ENCODE peak calls at places on chromosomes 7 and 10, in nine cellular contexts. One of them, this sample, is unnamed. For H3K36me3, the result is how much of the 10 kb centered on the place peaks cover.

GRCh38 chr7:159141159-159141558 is 3.5 kb downstream of the VIPR2 start:
- DNase-seq in endodermal cell: peak
- DNase-seq in left ventricle myocardium inferior: no peak
- DNase-seq in suprapubic skin: peak
- DNase-seq in neural progenitor cell: peak
- DNase-seq in OCI-LY7: no peak
- DNase-seq in body of pancreas: no peak
- DNase-seq in stomach: peak
- DNase-seq in cardiac muscle cell: no peak
- DNase-seq in this sample: peak

GRCh38 chr7:1134951-1135350 is 25.0 kb downstream of the ZFAND2A start:
- DNase-seq in cardiac muscle cell: no peak
- DNase-seq in stomach: no peak
- DNase-seq in OCI-LY7: no peak
- DNase-seq in endodermal cell: no peak
- DNase-seq in body of pancreas: no peak
- DNase-seq in left ventricle myocardium inferior: no peak
- DNase-seq in suprapubic skin: no peak
- DNase-seq in neural progenitor cell: no peak
- DNase-seq in this sample: no peak

GRCh38 chr10:124551755-124552154 is 90.1 kb downstream of the LHPP start:
- DNase-seq in stomach: no peak
- DNase-seq in neural progenitor cell: no peak
- DNase-seq in suprapubic skin: no peak
- DNase-seq in body of pancreas: no peak
- DNase-seq in left ventricle myocardium inferior: no peak
- DNase-seq in OCI-LY7: no peak
- DNase-seq in cardiac muscle cell: no peak
- DNase-seq in endodermal cell: no peak
- DNase-seq in this sample: no peak

GRCh38 chr7:43572516-43573049 is 10.3 kb upstream of the STK17A start:
- DNase-seq in body of pancreas: no peak
- DNase-seq in left ventricle myocardium inferior: no peak
- DNase-seq in stomach: no peak
- DNase-seq in suprapubic skin: no peak
- DNase-seq in neural progenitor cell: no peak
- DNase-seq in endodermal cell: no peak
- DNase-seq in OCI-LY7: no peak
- DNase-seq in cardiac muscle cell: no peak
- DNase-seq in this sample: peak

GRCh38 chr7:120738816-120739215 is 119.1 kb downstream of the TSPAN12 start:
- DNase-seq in endodermal cell: no peak
- DNase-seq in OCI-LY7: no peak
- DNase-seq in body of pancreas: no peak
- DNase-seq in stomach: no peak
- DNase-seq in left ventricle myocardium inferior: no peak
- DNase-seq in neural progenitor cell: no peak
- DNase-seq in suprapubic skin: no peak
- DNase-seq in cardiac muscle cell: no peak
- DNase-seq in this sample: no peak

GRCh38 chr10:33216661-33217427 is 117.6 kb downstream of the NRP1 start:
- DNase-seq in suprapubic skin: no peak
- DNase-seq in body of pancreas: no peak
- DNase-seq in neural progenitor cell: no peak
- DNase-seq in stomach: no peak
- DNase-seq in OCI-LY7: no peak
- DNase-seq in endodermal cell: no peak
- DNase-seq in left ventricle myocardium inferior: no peak
- DNase-seq in cardiac muscle cell: no peak
- DNase-seq in this sample: no peak

GRCh38 chr7:35694161-35694783 is 663 bp downstream of the HERPUD2 start:
- DNase-seq in cardiac muscle cell: no peak
- DNase-seq in endodermal cell: no peak
- DNase-seq in left ventricle myocardium inferior: no peak
- DNase-seq in body of pancreas: no peak
- DNase-seq in OCI-LY7: peak
- DNase-seq in neural progenitor cell: no peak
- DNase-seq in suprapubic skin: no peak
- DNase-seq in stomach: no peak
- DNase-seq in this sample: no peak

GRCh38 chr7:151178236-151178635 is 8.8 kb downstream of the ASB10 start:
- DNase-seq in suprapubic skin: no peak
- DNase-seq in cardiac muscle cell: no peak
- DNase-seq in body of pancreas: no peak
- DNase-seq in OCI-LY7: no peak
- DNase-seq in left ventricle myocardium inferior: no peak
- DNase-seq in stomach: peak
- DNase-seq in endodermal cell: no peak
- DNase-seq in neural progenitor cell: no peak
- DNase-seq in this sample: no peak

GRCh38 chr7:18941197-18941596 is 176.2 kb downstream of the TWIST1 start:
- DNase-seq in OCI-LY7: no peak
- DNase-seq in neural progenitor cell: no peak
- DNase-seq in suprapubic skin: no peak
- DNase-seq in body of pancreas: no peak
- DNase-seq in cardiac muscle cell: no peak
- DNase-seq in endodermal cell: peak
- DNase-seq in left ventricle myocardium inferior: no peak
- DNase-seq in stomach: no peak
- DNase-seq in this sample: no peak

GRCh38 chr10:90968448-90969086 is 47.7 kb upstream of the ANKRD1 start:
- DNase-seq in endodermal cell: no peak
- DNase-seq in OCI-LY7: no peak
- DNase-seq in stomach: no peak
- DNase-seq in body of pancreas: no peak
- DNase-seq in cardiac muscle cell: no peak
- DNase-seq in left ventricle myocardium inferior: no peak
- DNase-seq in suprapubic skin: no peak
- DNase-seq in neural progenitor cell: no peak
- DNase-seq in this sample: no peak

GRCh38 chr10:15321431-15322321 is 49.4 kb downstream of the FAM171A1 start:
- DNase-seq in body of pancreas: no peak
- DNase-seq in left ventricle myocardium inferior: peak
- DNase-seq in suprapubic skin: no peak
- DNase-seq in cardiac muscle cell: no peak
- DNase-seq in OCI-LY7: no peak
- DNase-seq in neural progenitor cell: no peak
- DNase-seq in endodermal cell: no peak
- DNase-seq in stomach: no peak
- DNase-seq in this sample: no peak

GRCh38 chr7:16754869-16755317 is 1.3 kb downstream of the TSPAN13 start:
- DNase-seq in body of pancreas: no peak
- DNase-seq in neural progenitor cell: no peak
- DNase-seq in suprapubic skin: no peak
- DNase-seq in cardiac muscle cell: no peak
- DNase-seq in endodermal cell: no peak
- DNase-seq in left ventricle myocardium inferior: no peak
- DNase-seq in stomach: no peak
- DNase-seq in OCI-LY7: no peak
- DNase-seq in this sample: no peak

GRCh38 chr10:117000580-117000979 is 4.4 kb downstream of the SHTN1 start:
- DNase-seq in endodermal cell: no peak
- DNase-seq in stomach: no peak
- DNase-seq in cardiac muscle cell: no peak
- DNase-seq in suprapubic skin: no peak
- DNase-seq in neural progenitor cell: no peak
- DNase-seq in left ventricle myocardium inferior: no peak
- DNase-seq in body of pancreas: no peak
- DNase-seq in OCI-LY7: no peak
- DNase-seq in this sample: no peak

GRCh38 chr10:2761971-2762370 is 305.4 kb upstream of the PFKP start:
- DNase-seq in cardiac muscle cell: no peak
- DNase-seq in neural progenitor cell: no peak
- DNase-seq in endodermal cell: no peak
- DNase-seq in body of pancreas: no peak
- DNase-seq in OCI-LY7: no peak
- DNase-seq in stomach: no peak
- DNase-seq in left ventricle myocardium inferior: no peak
- DNase-seq in suprapubic skin: no peak
- DNase-seq in this sample: no peak

GRCh38 chr7:30471205-30471604 is 7.4 kb downstream of the NOD1 start:
- DNase-seq in OCI-LY7: peak
- DNase-seq in body of pancreas: no peak
- DNase-seq in neural progenitor cell: no peak
- DNase-seq in endodermal cell: no peak
- DNase-seq in suprapubic skin: no peak
- DNase-seq in stomach: no peak
- DNase-seq in left ventricle myocardium inferior: no peak
- DNase-seq in cardiac muscle cell: no peak
- DNase-seq in this sample: no peak

GRCh38 chr7:131265227-131265626 is 62.4 kb upstream of the MKLN1 start:
- DNase-seq in OCI-LY7: peak
- DNase-seq in cardiac muscle cell: no peak
- DNase-seq in stomach: no peak
- DNase-seq in endodermal cell: no peak
- DNase-seq in neural progenitor cell: no peak
- DNase-seq in left ventricle myocardium inferior: no peak
- DNase-seq in body of pancreas: no peak
- DNase-seq in suprapubic skin: no peak
- DNase-seq in this sample: peak

DNA sequence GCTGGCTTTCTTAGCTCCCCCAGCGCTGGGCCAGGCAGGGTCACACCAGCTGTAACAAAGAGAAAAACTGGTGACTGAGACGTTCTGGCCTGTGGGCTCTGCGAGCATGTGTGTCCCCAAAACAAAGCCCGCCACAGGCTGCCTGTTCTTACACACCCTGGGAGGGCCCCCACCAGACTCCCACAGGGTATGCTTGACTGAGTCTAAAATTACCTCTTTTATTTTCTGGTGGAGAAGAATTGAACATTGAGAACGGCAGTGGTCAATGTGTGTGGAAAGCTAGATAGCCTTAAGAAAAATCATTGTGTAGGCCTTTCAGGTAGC is 808 bp downstream of the C10orf71 start:
- DNase-seq in suprapubic skin: no peak
- DNase-seq in neural progenitor cell: no peak
- DNase-seq in body of pancreas: no peak
- DNase-seq in OCI-LY7: peak
- DNase-seq in cardiac muscle cell: no peak
- DNase-seq in stomach: no peak
- DNase-seq in endodermal cell: no peak
- DNase-seq in left ventricle myocardium inferior: no peak
- DNase-seq in this sample: no peak
- TF ChIP-seq CTCF in suprapubic skin: no peak
- TF ChIP-seq CTCF in neural progenitor cell: no peak
- TF ChIP-seq CTCF in body of pancreas: no peak
- TF ChIP-seq CTCF in OCI-LY7: no peak
- TF ChIP-seq CTCF in cardiac muscle cell: no peak
- TF ChIP-seq CTCF in stomach: no peak
- TF ChIP-seq CTCF in endodermal cell: no peak
- TF ChIP-seq CTCF in left ventricle myocardium inferior: no peak
- TF ChIP-seq CTCF in this sample: no peak

GRCh38 chr7:65457705-65458104 is 84.0 kb downstream of the ZNF92 start:
- DNase-seq in OCI-LY7: no peak
- DNase-seq in neural progenitor cell: no peak
- DNase-seq in body of pancreas: no peak
- DNase-seq in left ventricle myocardium inferior: no peak
- DNase-seq in endodermal cell: no peak
- DNase-seq in stomach: no peak
- DNase-seq in suprapubic skin: no peak
- DNase-seq in cardiac muscle cell: no peak
- DNase-seq in this sample: no peak

GRCh38 chr7:65459438-65459837 is 85.8 kb downstream of the ZNF92 start:
- DNase-seq in endodermal cell: no peak
- DNase-seq in OCI-LY7: no peak
- DNase-seq in left ventricle myocardium inferior: no peak
- DNase-seq in suprapubic skin: no peak
- DNase-seq in neural progenitor cell: no peak
- DNase-seq in stomach: no peak
- DNase-seq in cardiac muscle cell: no peak
- DNase-seq in body of pancreas: no peak
- DNase-seq in this sample: no peak

GRCh38 chr7:65463184-65463583 is 89.5 kb downstream of the ZNF92 start:
- DNase-seq in body of pancreas: no peak
- DNase-seq in suprapubic skin: no peak
- DNase-seq in cardiac muscle cell: no peak
- DNase-seq in endodermal cell: no peak
- DNase-seq in OCI-LY7: no peak
- DNase-seq in left ventricle myocardium inferior: no peak
- DNase-seq in neural progenitor cell: no peak
- DNase-seq in stomach: no peak
- DNase-seq in this sample: no peak

GRCh38 chr7:65462148-65462716 is 88.6 kb downstream of the ZNF92 start:
- DNase-seq in endodermal cell: no peak
- DNase-seq in stomach: no peak
- DNase-seq in OCI-LY7: no peak
- DNase-seq in suprapubic skin: no peak
- DNase-seq in left ventricle myocardium inferior: no peak
- DNase-seq in neural progenitor cell: no peak
- DNase-seq in body of pancreas: no peak
- DNase-seq in cardiac muscle cell: no peak
- DNase-seq in this sample: no peak
- H3K27ac ChIP-seq in endodermal cell: no peak
- H3K27ac ChIP-seq in stomach: no peak
- H3K27ac ChIP-seq in OCI-LY7: no peak
- H3K27ac ChIP-seq in suprapubic skin: no peak
- H3K27ac ChIP-seq in left ventricle myocardium inferior: no peak
- H3K27ac ChIP-seq in neural progenitor cell: no peak
- H3K27ac ChIP-seq in body of pancreas: no peak
- H3K27ac ChIP-seq in cardiac muscle cell: no peak
- H3K27ac ChIP-seq in this sample: no peak

GRCh38 chr10:95508730-95509129 is 52.4 kb downstream of the SORBS1 start:
- DNase-seq in stomach: no peak
- DNase-seq in body of pancreas: no peak
- DNase-seq in cardiac muscle cell: peak
- DNase-seq in endodermal cell: peak
- DNase-seq in OCI-LY7: no peak
- DNase-seq in left ventricle myocardium inferior: no peak
- DNase-seq in suprapubic skin: no peak
- DNase-seq in neural progenitor cell: peak
- DNase-seq in this sample: no peak
- H3K36me3 ChIP-seq in stomach: under half
- H3K36me3 ChIP-seq in body of pancreas: under half
- H3K36me3 ChIP-seq in cardiac muscle cell: under half
- H3K36me3 ChIP-seq in endodermal cell: under half
- H3K36me3 ChIP-seq in OCI-LY7: under half
- H3K36me3 ChIP-seq in left ventricle myocardium inferior: under half
- H3K36me3 ChIP-seq in suprapubic skin: under half
- H3K36me3 ChIP-seq in neural progenitor cell: under half
- H3K36me3 ChIP-seq in this sample: under half

DNA sequence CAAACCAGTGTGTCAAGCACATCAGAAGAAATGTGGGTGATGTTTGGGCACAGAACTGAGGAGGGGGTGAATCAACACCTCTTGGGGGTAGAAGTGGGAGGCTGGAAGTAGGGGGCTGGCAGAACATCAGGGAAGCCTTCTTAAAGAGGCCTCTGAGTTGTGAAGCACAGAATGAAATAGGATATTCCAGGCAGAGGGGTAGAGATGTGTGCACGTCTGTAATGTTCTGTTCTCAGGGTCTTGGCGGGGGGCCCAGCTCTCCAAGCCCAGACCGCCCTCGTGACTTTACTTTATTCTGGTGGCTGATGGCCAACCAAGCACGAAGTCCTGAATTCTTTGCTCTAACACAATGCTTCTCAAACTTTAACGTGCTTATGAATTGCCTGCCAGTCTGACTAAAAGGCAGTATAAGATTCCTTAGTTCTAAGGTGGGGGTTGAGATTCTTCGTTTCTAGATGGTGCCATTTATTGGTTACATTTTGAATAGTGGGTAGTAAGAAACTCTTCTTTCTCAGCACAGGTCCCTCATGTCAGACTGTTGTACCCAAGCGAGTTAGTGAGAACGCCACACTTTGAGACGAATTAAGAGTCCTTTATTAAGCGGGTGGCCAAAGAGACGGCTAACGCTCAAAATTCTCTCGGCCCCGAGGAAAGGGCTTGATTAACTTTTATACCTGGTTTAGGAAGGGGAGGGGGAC is 8.2 kb downstream of the PRXL2A start:
- DNase-seq in OCI-LY7: no peak
- DNase-seq in left ventricle myocardium inferior: peak
- DNase-seq in cardiac muscle cell: peak
- DNase-seq in body of pancreas: no peak
- DNase-seq in suprapubic skin: peak
- DNase-seq in neural progenitor cell: peak
- DNase-seq in endodermal cell: no peak
- DNase-seq in stomach: peak
- DNase-seq in this sample: peak
- TF ChIP-seq CTCF in OCI-LY7: no peak
- TF ChIP-seq CTCF in left ventricle myocardium inferior: no peak
- TF ChIP-seq CTCF in cardiac muscle cell: no peak
- TF ChIP-seq CTCF in body of pancreas: no peak
- TF ChIP-seq CTCF in suprapubic skin: no peak
- TF ChIP-seq CTCF in neural progenitor cell: no peak
- TF ChIP-seq CTCF in endodermal cell: no peak
- TF ChIP-seq CTCF in stomach: no peak
- TF ChIP-seq CTCF in this sample: no peak